ENCODE peak calls at places on chromosomes 7 and 10, in ten cellular contexts. One of them, this sample, is unnamed.

GRCh38 chr7:51160990-51161615 is 155.5 kb downstream of the COBL start:
- DNase-seq in NCI-H82: peak; percentile 89
- DNase-seq in NCI-H1436: peak; percentile 65
- DNase-seq in adrenal gland: peak; percentile 56
- DNase-seq in GM04504: peak; percentile 32
- DNase-seq in activated CD8-positive, alpha-beta memory T cell treated with anti-CD3 and anti-CD28 coated beads, Interleukin-2, amount 50 U/mL, for 48 hours: peak; percentile 72
- DNase-seq in ELF-1: peak; percentile 87
- DNase-seq in stimulated activated CD4-positive, alpha-beta T cell treated with anti-CD3 and anti-CD28 coated beads, Interleukin-2, amount 100 ng/mL, for 48 hours: peak; percentile 57
- DNase-seq in stimulated activated CD8-positive, alpha-beta memory T cell treated with anti-CD3 and anti-CD28 coated beads, Interleukin-4, amount 100 ng/mL, for 1 hour: peak; percentile 21
- DNase-seq in activated CD4-positive, alpha-beta T cell treated with anti-CD3 and anti-CD28 coated beads for 36 hours: peak; percentile 70
- DNase-seq in this sample: peak; percentile 84

GRCh38 chr10:98391065-98391464 is 23.9 kb downstream of the PYROXD2 start:
- DNase-seq in NCI-H82: no peak
- DNase-seq in NCI-H1436: no peak
- DNase-seq in adrenal gland: no peak
- DNase-seq in GM04504: no peak
- DNase-seq in activated CD8-positive, alpha-beta memory T cell treated with anti-CD3 and anti-CD28 coated beads, Interleukin-2, amount 50 U/mL, for 48 hours: no peak
- DNase-seq in ELF-1: no peak
- DNase-seq in stimulated activated CD4-positive, alpha-beta T cell treated with anti-CD3 and anti-CD28 coated beads, Interleukin-2, amount 100 ng/mL, for 48 hours: no peak
- DNase-seq in stimulated activated CD8-positive, alpha-beta memory T cell treated with anti-CD3 and anti-CD28 coated beads, Interleukin-4, amount 100 ng/mL, for 1 hour: no peak
- DNase-seq in activated CD4-positive, alpha-beta T cell treated with anti-CD3 and anti-CD28 coated beads for 36 hours: peak; percentile 30
- DNase-seq in this sample: no peak

GRCh38 chr7:44974549-44974948 is 4.3 kb downstream of the MYO1G start:
- DNase-seq in NCI-H82: no peak
- DNase-seq in NCI-H1436: no peak
- DNase-seq in adrenal gland: no peak
- DNase-seq in GM04504: no peak
- DNase-seq in activated CD8-positive, alpha-beta memory T cell treated with anti-CD3 and anti-CD28 coated beads, Interleukin-2, amount 50 U/mL, for 48 hours: no peak
- DNase-seq in ELF-1: no peak
- DNase-seq in stimulated activated CD4-positive, alpha-beta T cell treated with anti-CD3 and anti-CD28 coated beads, Interleukin-2, amount 100 ng/mL, for 48 hours: no peak
- DNase-seq in stimulated activated CD8-positive, alpha-beta memory T cell treated with anti-CD3 and anti-CD28 coated beads, Interleukin-4, amount 100 ng/mL, for 1 hour: no peak
- DNase-seq in activated CD4-positive, alpha-beta T cell treated with anti-CD3 and anti-CD28 coated beads for 36 hours: peak; percentile 9
- DNase-seq in this sample: no peak

GRCh38 chr10:17744395-17744841 is 7.6 kb upstream of the TMEM236 start:
- DNase-seq in NCI-H82: no peak
- DNase-seq in NCI-H1436: no peak
- DNase-seq in adrenal gland: no peak
- DNase-seq in GM04504: no peak
- DNase-seq in activated CD8-positive, alpha-beta memory T cell treated with anti-CD3 and anti-CD28 coated beads, Interleukin-2, amount 50 U/mL, for 48 hours: no peak
- DNase-seq in ELF-1: no peak
- DNase-seq in stimulated activated CD4-positive, alpha-beta T cell treated with anti-CD3 and anti-CD28 coated beads, Interleukin-2, amount 100 ng/mL, for 48 hours: no peak
- DNase-seq in stimulated activated CD8-positive, alpha-beta memory T cell treated with anti-CD3 and anti-CD28 coated beads, Interleukin-4, amount 100 ng/mL, for 1 hour: no peak
- DNase-seq in activated CD4-positive, alpha-beta T cell treated with anti-CD3 and anti-CD28 coated beads for 36 hours: no peak
- DNase-seq in this sample: no peak

GRCh38 chr7:29435167-29435566 is 128.5 kb upstream of the PRR15 start:
- DNase-seq in NCI-H82: no peak
- DNase-seq in NCI-H1436: no peak
- DNase-seq in adrenal gland: no peak
- DNase-seq in GM04504: no peak
- DNase-seq in activated CD8-positive, alpha-beta memory T cell treated with anti-CD3 and anti-CD28 coated beads, Interleukin-2, amount 50 U/mL, for 48 hours: no peak
- DNase-seq in ELF-1: no peak
- DNase-seq in stimulated activated CD4-positive, alpha-beta T cell treated with anti-CD3 and anti-CD28 coated beads, Interleukin-2, amount 100 ng/mL, for 48 hours: no peak
- DNase-seq in stimulated activated CD8-positive, alpha-beta memory T cell treated with anti-CD3 and anti-CD28 coated beads, Interleukin-4, amount 100 ng/mL, for 1 hour: no peak
- DNase-seq in activated CD4-positive, alpha-beta T cell treated with anti-CD3 and anti-CD28 coated beads for 36 hours: no peak
- DNase-seq in this sample: no peak

GRCh38 chr7:16318989-16319915 is 102.1 kb downstream of the CRPPA start:
- DNase-seq in NCI-H82: peak; percentile 76
- DNase-seq in NCI-H1436: no peak
- DNase-seq in adrenal gland: no peak
- DNase-seq in GM04504: no peak
- DNase-seq in activated CD8-positive, alpha-beta memory T cell treated with anti-CD3 and anti-CD28 coated beads, Interleukin-2, amount 50 U/mL, for 48 hours: no peak
- DNase-seq in ELF-1: no peak
- DNase-seq in stimulated activated CD4-positive, alpha-beta T cell treated with anti-CD3 and anti-CD28 coated beads, Interleukin-2, amount 100 ng/mL, for 48 hours: no peak
- DNase-seq in stimulated activated CD8-positive, alpha-beta memory T cell treated with anti-CD3 and anti-CD28 coated beads, Interleukin-4, amount 100 ng/mL, for 1 hour: no peak
- DNase-seq in activated CD4-positive, alpha-beta T cell treated with anti-CD3 and anti-CD28 coated beads for 36 hours: no peak
- DNase-seq in this sample: no peak

GRCh38 chr10:133123050-133123745 is 35.5 kb downstream of the ADGRA1 start:
- DNase-seq in NCI-H82: no peak
- DNase-seq in NCI-H1436: no peak
- DNase-seq in adrenal gland: no peak
- DNase-seq in GM04504: no peak
- DNase-seq in activated CD8-positive, alpha-beta memory T cell treated with anti-CD3 and anti-CD28 coated beads, Interleukin-2, amount 50 U/mL, for 48 hours: no peak
- DNase-seq in ELF-1: no peak
- DNase-seq in stimulated activated CD4-positive, alpha-beta T cell treated with anti-CD3 and anti-CD28 coated beads, Interleukin-2, amount 100 ng/mL, for 48 hours: no peak
- DNase-seq in stimulated activated CD8-positive, alpha-beta memory T cell treated with anti-CD3 and anti-CD28 coated beads, Interleukin-4, amount 100 ng/mL, for 1 hour: no peak
- DNase-seq in activated CD4-positive, alpha-beta T cell treated with anti-CD3 and anti-CD28 coated beads for 36 hours: peak; percentile 69
- DNase-seq in this sample: no peak

GRCh38 chr7:6500691-6501090 is 50.6 kb downstream of the GRID2IP start:
- DNase-seq in NCI-H82: peak; percentile 44
- DNase-seq in NCI-H1436: no peak
- DNase-seq in adrenal gland: no peak
- DNase-seq in GM04504: no peak
- DNase-seq in activated CD8-positive, alpha-beta memory T cell treated with anti-CD3 and anti-CD28 coated beads, Interleukin-2, amount 50 U/mL, for 48 hours: no peak
- DNase-seq in ELF-1: no peak
- DNase-seq in stimulated activated CD4-positive, alpha-beta T cell treated with anti-CD3 and anti-CD28 coated beads, Interleukin-2, amount 100 ng/mL, for 48 hours: no peak
- DNase-seq in stimulated activated CD8-positive, alpha-beta memory T cell treated with anti-CD3 and anti-CD28 coated beads, Interleukin-4, amount 100 ng/mL, for 1 hour: no peak
- DNase-seq in activated CD4-positive, alpha-beta T cell treated with anti-CD3 and anti-CD28 coated beads for 36 hours: no peak
- DNase-seq in this sample: no peak

GRCh38 chr10:17216217-17216900 is 11.7 kb upstream of the VIM start:
- DNase-seq in NCI-H82: no peak
- DNase-seq in NCI-H1436: no peak
- DNase-seq in adrenal gland: no peak
- DNase-seq in GM04504: peak; percentile 95
- DNase-seq in activated CD8-positive, alpha-beta memory T cell treated with anti-CD3 and anti-CD28 coated beads, Interleukin-2, amount 50 U/mL, for 48 hours: no peak
- DNase-seq in ELF-1: no peak
- DNase-seq in stimulated activated CD4-positive, alpha-beta T cell treated with anti-CD3 and anti-CD28 coated beads, Interleukin-2, amount 100 ng/mL, for 48 hours: no peak
- DNase-seq in stimulated activated CD8-positive, alpha-beta memory T cell treated with anti-CD3 and anti-CD28 coated beads, Interleukin-4, amount 100 ng/mL, for 1 hour: no peak
- DNase-seq in activated CD4-positive, alpha-beta T cell treated with anti-CD3 and anti-CD28 coated beads for 36 hours: peak; percentile 48
- DNase-seq in this sample: peak; percentile 74

GRCh38 chr10:127908106-127908957 is 1.4 kb downstream of the PTPRE start:
- DNase-seq in NCI-H82: no peak
- DNase-seq in NCI-H1436: no peak
- DNase-seq in adrenal gland: peak; percentile 93
- DNase-seq in GM04504: peak; percentile 52
- DNase-seq in activated CD8-positive, alpha-beta memory T cell treated with anti-CD3 and anti-CD28 coated beads, Interleukin-2, amount 50 U/mL, for 48 hours: no peak
- DNase-seq in ELF-1: peak; percentile 31
- DNase-seq in stimulated activated CD4-positive, alpha-beta T cell treated with anti-CD3 and anti-CD28 coated beads, Interleukin-2, amount 100 ng/mL, for 48 hours: no peak
- DNase-seq in stimulated activated CD8-positive, alpha-beta memory T cell treated with anti-CD3 and anti-CD28 coated beads, Interleukin-4, amount 100 ng/mL, for 1 hour: no peak
- DNase-seq in activated CD4-positive, alpha-beta T cell treated with anti-CD3 and anti-CD28 coated beads for 36 hours: no peak
- DNase-seq in this sample: no peak

GRCh38 chr7:3029138-3029537 is 14.5 kb downstream of the CARD11 start:
- DNase-seq in NCI-H82: no peak
- DNase-seq in NCI-H1436: no peak
- DNase-seq in adrenal gland: no peak
- DNase-seq in GM04504: no peak
- DNase-seq in activated CD8-positive, alpha-beta memory T cell treated with anti-CD3 and anti-CD28 coated beads, Interleukin-2, amount 50 U/mL, for 48 hours: peak; percentile 48
- DNase-seq in ELF-1: peak; percentile 24
- DNase-seq in stimulated activated CD4-positive, alpha-beta T cell treated with anti-CD3 and anti-CD28 coated beads, Interleukin-2, amount 100 ng/mL, for 48 hours: no peak
- DNase-seq in stimulated activated CD8-positive, alpha-beta memory T cell treated with anti-CD3 and anti-CD28 coated beads, Interleukin-4, amount 100 ng/mL, for 1 hour: no peak
- DNase-seq in activated CD4-positive, alpha-beta T cell treated with anti-CD3 and anti-CD28 coated beads for 36 hours: no peak
- DNase-seq in this sample: peak; percentile 16

GRCh38 chr7:40922316-40922670 is 780.6 kb downstream of the INHBA start:
- DNase-seq in NCI-H82: no peak
- DNase-seq in NCI-H1436: no peak
- DNase-seq in adrenal gland: peak; percentile 41
- DNase-seq in GM04504: peak; percentile 84
- DNase-seq in activated CD8-positive, alpha-beta memory T cell treated with anti-CD3 and anti-CD28 coated beads, Interleukin-2, amount 50 U/mL, for 48 hours: no peak
- DNase-seq in ELF-1: no peak
- DNase-seq in stimulated activated CD4-positive, alpha-beta T cell treated with anti-CD3 and anti-CD28 coated beads, Interleukin-2, amount 100 ng/mL, for 48 hours: no peak
- DNase-seq in stimulated activated CD8-positive, alpha-beta memory T cell treated with anti-CD3 and anti-CD28 coated beads, Interleukin-4, amount 100 ng/mL, for 1 hour: no peak
- DNase-seq in activated CD4-positive, alpha-beta T cell treated with anti-CD3 and anti-CD28 coated beads for 36 hours: no peak
- DNase-seq in this sample: peak; percentile 47

GRCh38 chr10:100749309-100750217 is 4.2 kb downstream of the PAX2 start:
- DNase-seq in NCI-H82: no peak
- DNase-seq in NCI-H1436: no peak
- DNase-seq in adrenal gland: no peak
- DNase-seq in GM04504: no peak
- DNase-seq in activated CD8-positive, alpha-beta memory T cell treated with anti-CD3 and anti-CD28 coated beads, Interleukin-2, amount 50 U/mL, for 48 hours: no peak
- DNase-seq in ELF-1: peak; percentile 30
- DNase-seq in stimulated activated CD4-positive, alpha-beta T cell treated with anti-CD3 and anti-CD28 coated beads, Interleukin-2, amount 100 ng/mL, for 48 hours: no peak
- DNase-seq in stimulated activated CD8-positive, alpha-beta memory T cell treated with anti-CD3 and anti-CD28 coated beads, Interleukin-4, amount 100 ng/mL, for 1 hour: no peak
- DNase-seq in activated CD4-positive, alpha-beta T cell treated with anti-CD3 and anti-CD28 coated beads for 36 hours: no peak
- DNase-seq in this sample: no peak

GRCh38 chr7:148575640-148576411 is 14.7 kb upstream of the C7orf33 start:
- DNase-seq in NCI-H82: peak; percentile 77
- DNase-seq in NCI-H1436: peak; percentile 65
- DNase-seq in adrenal gland: peak; percentile 60
- DNase-seq in GM04504: peak; percentile 24
- DNase-seq in activated CD8-positive, alpha-beta memory T cell treated with anti-CD3 and anti-CD28 coated beads, Interleukin-2, amount 50 U/mL, for 48 hours: peak; percentile 84
- DNase-seq in ELF-1: peak; percentile 84
- DNase-seq in stimulated activated CD4-positive, alpha-beta T cell treated with anti-CD3 and anti-CD28 coated beads, Interleukin-2, amount 100 ng/mL, for 48 hours: peak; percentile 68
- DNase-seq in stimulated activated CD8-positive, alpha-beta memory T cell treated with anti-CD3 and anti-CD28 coated beads, Interleukin-4, amount 100 ng/mL, for 1 hour: peak; percentile 57
- DNase-seq in activated CD4-positive, alpha-beta T cell treated with anti-CD3 and anti-CD28 coated beads for 36 hours: peak; percentile 82
- DNase-seq in this sample: peak; percentile 76

GRCh38 chr10:61612451-61612850 is 50.3 kb upstream of the CABCOCO1 start:
- DNase-seq in NCI-H82: peak; percentile 7
- DNase-seq in NCI-H1436: no peak
- DNase-seq in adrenal gland: peak; percentile 9
- DNase-seq in GM04504: no peak
- DNase-seq in activated CD8-positive, alpha-beta memory T cell treated with anti-CD3 and anti-CD28 coated beads, Interleukin-2, amount 50 U/mL, for 48 hours: no peak
- DNase-seq in ELF-1: no peak
- DNase-seq in stimulated activated CD4-positive, alpha-beta T cell treated with anti-CD3 and anti-CD28 coated beads, Interleukin-2, amount 100 ng/mL, for 48 hours: no peak
- DNase-seq in stimulated activated CD8-positive, alpha-beta memory T cell treated with anti-CD3 and anti-CD28 coated beads, Interleukin-4, amount 100 ng/mL, for 1 hour: no peak
- DNase-seq in activated CD4-positive, alpha-beta T cell treated with anti-CD3 and anti-CD28 coated beads for 36 hours: no peak
- DNase-seq in this sample: no peak

GRCh38 chr7:25389489-25390106 is 161.3 kb upstream of the NPVF start:
- DNase-seq in NCI-H82: peak; percentile 76
- DNase-seq in NCI-H1436: peak; percentile 57
- DNase-seq in adrenal gland: peak; percentile 39
- DNase-seq in GM04504: peak; percentile 17
- DNase-seq in activated CD8-positive, alpha-beta memory T cell treated with anti-CD3 and anti-CD28 coated beads, Interleukin-2, amount 50 U/mL, for 48 hours: no peak
- DNase-seq in ELF-1: peak; percentile 27
- DNase-seq in stimulated activated CD4-positive, alpha-beta T cell treated with anti-CD3 and anti-CD28 coated beads, Interleukin-2, amount 100 ng/mL, for 48 hours: no peak
- DNase-seq in stimulated activated CD8-positive, alpha-beta memory T cell treated with anti-CD3 and anti-CD28 coated beads, Interleukin-4, amount 100 ng/mL, for 1 hour: no peak
- DNase-seq in activated CD4-positive, alpha-beta T cell treated with anti-CD3 and anti-CD28 coated beads for 36 hours: peak; percentile 19
- DNase-seq in this sample: peak; percentile 51

GRCh38 chr10:35058134-35058533 is 32.0 kb downstream of the CUL2 start:
- DNase-seq in NCI-H82: no peak
- DNase-seq in NCI-H1436: no peak
- DNase-seq in adrenal gland: no peak
- DNase-seq in GM04504: peak; percentile 69
- DNase-seq in activated CD8-positive, alpha-beta memory T cell treated with anti-CD3 and anti-CD28 coated beads, Interleukin-2, amount 50 U/mL, for 48 hours: no peak
- DNase-seq in ELF-1: peak; percentile 12
- DNase-seq in stimulated activated CD4-positive, alpha-beta T cell treated with anti-CD3 and anti-CD28 coated beads, Interleukin-2, amount 100 ng/mL, for 48 hours: no peak
- DNase-seq in stimulated activated CD8-positive, alpha-beta memory T cell treated with anti-CD3 and anti-CD28 coated beads, Interleukin-4, amount 100 ng/mL, for 1 hour: no peak
- DNase-seq in activated CD4-positive, alpha-beta T cell treated with anti-CD3 and anti-CD28 coated beads for 36 hours: no peak
- DNase-seq in this sample: no peak

GRCh38 chr7:117118579-117119180 is 165.4 kb downstream of the ST7 start:
- DNase-seq in NCI-H82: no peak
- DNase-seq in NCI-H1436: no peak
- DNase-seq in adrenal gland: no peak
- DNase-seq in GM04504: no peak
- DNase-seq in activated CD8-positive, alpha-beta memory T cell treated with anti-CD3 and anti-CD28 coated beads, Interleukin-2, amount 50 U/mL, for 48 hours: no peak
- DNase-seq in ELF-1: no peak
- DNase-seq in stimulated activated CD4-positive, alpha-beta T cell treated with anti-CD3 and anti-CD28 coated beads, Interleukin-2, amount 100 ng/mL, for 48 hours: no peak
- DNase-seq in stimulated activated CD8-positive, alpha-beta memory T cell treated with anti-CD3 and anti-CD28 coated beads, Interleukin-4, amount 100 ng/mL, for 1 hour: no peak
- DNase-seq in activated CD4-positive, alpha-beta T cell treated with anti-CD3 and anti-CD28 coated beads for 36 hours: no peak
- DNase-seq in this sample: peak; percentile 29

GRCh38 chr10:18737236-18737635 is 78.0 kb downstream of the ARL5B start:
- DNase-seq in NCI-H82: no peak
- DNase-seq in NCI-H1436: no peak
- DNase-seq in adrenal gland: no peak
- DNase-seq in GM04504: peak; percentile 53
- DNase-seq in activated CD8-positive, alpha-beta memory T cell treated with anti-CD3 and anti-CD28 coated beads, Interleukin-2, amount 50 U/mL, for 48 hours: no peak
- DNase-seq in ELF-1: no peak
- DNase-seq in stimulated activated CD4-positive, alpha-beta T cell treated with anti-CD3 and anti-CD28 coated beads, Interleukin-2, amount 100 ng/mL, for 48 hours: no peak
- DNase-seq in stimulated activated CD8-positive, alpha-beta memory T cell treated with anti-CD3 and anti-CD28 coated beads, Interleukin-4, amount 100 ng/mL, for 1 hour: no peak
- DNase-seq in activated CD4-positive, alpha-beta T cell treated with anti-CD3 and anti-CD28 coated beads for 36 hours: no peak
- DNase-seq in this sample: no peak

GRCh38 chr7:112437038-112437437 is 13.2 kb upstream of the IFRD1 start:
- DNase-seq in NCI-H82: no peak
- DNase-seq in NCI-H1436: no peak
- DNase-seq in adrenal gland: no peak
- DNase-seq in GM04504: no peak
- DNase-seq in activated CD8-positive, alpha-beta memory T cell treated with anti-CD3 and anti-CD28 coated beads, Interleukin-2, amount 50 U/mL, for 48 hours: no peak
- DNase-seq in ELF-1: no peak
- DNase-seq in stimulated activated CD4-positive, alpha-beta T cell treated with anti-CD3 and anti-CD28 coated beads, Interleukin-2, amount 100 ng/mL, for 48 hours: no peak
- DNase-seq in stimulated activated CD8-positive, alpha-beta memory T cell treated with anti-CD3 and anti-CD28 coated beads, Interleukin-4, amount 100 ng/mL, for 1 hour: no peak
- DNase-seq in activated CD4-positive, alpha-beta T cell treated with anti-CD3 and anti-CD28 coated beads for 36 hours: no peak
- DNase-seq in this sample: no peak

GRCh38 chr7:5396542-5396941 is 27.1 kb downstream of the TNRC18 start:
- DNase-seq in NCI-H82: peak; percentile 49
- DNase-seq in NCI-H1436: peak; percentile 40
- DNase-seq in adrenal gland: peak; percentile 29
- DNase-seq in GM04504: no peak
- DNase-seq in activated CD8-positive, alpha-beta memory T cell treated with anti-CD3 and anti-CD28 coated beads, Interleukin-2, amount 50 U/mL, for 48 hours: peak; percentile 75
- DNase-seq in ELF-1: no peak
- DNase-seq in stimulated activated CD4-positive, alpha-beta T cell treated with anti-CD3 and anti-CD28 coated beads, Interleukin-2, amount 100 ng/mL, for 48 hours: no peak
- DNase-seq in stimulated activated CD8-positive, alpha-beta memory T cell treated with anti-CD3 and anti-CD28 coated beads, Interleukin-4, amount 100 ng/mL, for 1 hour: peak; percentile 28
- DNase-seq in activated CD4-positive, alpha-beta T cell treated with anti-CD3 and anti-CD28 coated beads for 36 hours: peak; percentile 79
- DNase-seq in this sample: no peak

GRCh38 chr7:158407581-158408331 is 179.9 kb downstream of the PTPRN2 start:
- DNase-seq in NCI-H82: peak; percentile 46
- DNase-seq in NCI-H1436: peak; percentile 51
- DNase-seq in adrenal gland: no peak
- DNase-seq in GM04504: no peak
- DNase-seq in activated CD8-positive, alpha-beta memory T cell treated with anti-CD3 and anti-CD28 coated beads, Interleukin-2, amount 50 U/mL, for 48 hours: no peak
- DNase-seq in ELF-1: no peak
- DNase-seq in stimulated activated CD4-positive, alpha-beta T cell treated with anti-CD3 and anti-CD28 coated beads, Interleukin-2, amount 100 ng/mL, for 48 hours: no peak
- DNase-seq in stimulated activated CD8-positive, alpha-beta memory T cell treated with anti-CD3 and anti-CD28 coated beads, Interleukin-4, amount 100 ng/mL, for 1 hour: no peak
- DNase-seq in activated CD4-positive, alpha-beta T cell treated with anti-CD3 and anti-CD28 coated beads for 36 hours: no peak
- DNase-seq in this sample: peak; percentile 66

GRCh38 chr10:985361-985760 is 2.9 kb upstream of the GTPBP4 start:
- DNase-seq in NCI-H82: no peak
- DNase-seq in NCI-H1436: no peak
- DNase-seq in adrenal gland: no peak
- DNase-seq in GM04504: no peak
- DNase-seq in activated CD8-positive, alpha-beta memory T cell treated with anti-CD3 and anti-CD28 coated beads, Interleukin-2, amount 50 U/mL, for 48 hours: no peak
- DNase-seq in ELF-1: no peak
- DNase-seq in stimulated activated CD4-positive, alpha-beta T cell treated with anti-CD3 and anti-CD28 coated beads, Interleukin-2, amount 100 ng/mL, for 48 hours: no peak
- DNase-seq in stimulated activated CD8-positive, alpha-beta memory T cell treated with anti-CD3 and anti-CD28 coated beads, Interleukin-4, amount 100 ng/mL, for 1 hour: no peak
- DNase-seq in activated CD4-positive, alpha-beta T cell treated with anti-CD3 and anti-CD28 coated beads for 36 hours: no peak
- DNase-seq in this sample: no peak

GRCh38 chr7:148622887-148623585 is 32.5 kb downstream of the C7orf33 start:
- DNase-seq in NCI-H82: peak; percentile 97
- DNase-seq in NCI-H1436: no peak
- DNase-seq in adrenal gland: no peak
- DNase-seq in GM04504: no peak
- DNase-seq in activated CD8-positive, alpha-beta memory T cell treated with anti-CD3 and anti-CD28 coated beads, Interleukin-2, amount 50 U/mL, for 48 hours: no peak
- DNase-seq in ELF-1: peak; percentile 80
- DNase-seq in stimulated activated CD4-positive, alpha-beta T cell treated with anti-CD3 and anti-CD28 coated beads, Interleukin-2, amount 100 ng/mL, for 48 hours: no peak
- DNase-seq in stimulated activated CD8-positive, alpha-beta memory T cell treated with anti-CD3 and anti-CD28 coated beads, Interleukin-4, amount 100 ng/mL, for 1 hour: no peak
- DNase-seq in activated CD4-positive, alpha-beta T cell treated with anti-CD3 and anti-CD28 coated beads for 36 hours: no peak
- DNase-seq in this sample: peak; percentile 22

GRCh38 chr7:74502216-74502891 is 48.6 kb downstream of the GTF2IRD1 start:
- DNase-seq in NCI-H82: no peak
- DNase-seq in NCI-H1436: no peak
- DNase-seq in adrenal gland: peak; percentile 85
- DNase-seq in GM04504: no peak
- DNase-seq in activated CD8-positive, alpha-beta memory T cell treated with anti-CD3 and anti-CD28 coated beads, Interleukin-2, amount 50 U/mL, for 48 hours: no peak
- DNase-seq in ELF-1: no peak
- DNase-seq in stimulated activated CD4-positive, alpha-beta T cell treated with anti-CD3 and anti-CD28 coated beads, Interleukin-2, amount 100 ng/mL, for 48 hours: no peak
- DNase-seq in stimulated activated CD8-positive, alpha-beta memory T cell treated with anti-CD3 and anti-CD28 coated beads, Interleukin-4, amount 100 ng/mL, for 1 hour: no peak
- DNase-seq in activated CD4-positive, alpha-beta T cell treated with anti-CD3 and anti-CD28 coated beads for 36 hours: no peak
- DNase-seq in this sample: no peak

GRCh38 chr7:12643644-12644043 is 43.8 kb upstream of the ARL4A start:
- DNase-seq in NCI-H82: no peak
- DNase-seq in NCI-H1436: no peak
- DNase-seq in adrenal gland: no peak
- DNase-seq in GM04504: no peak
- DNase-seq in activated CD8-positive, alpha-beta memory T cell treated with anti-CD3 and anti-CD28 coated beads, Interleukin-2, amount 50 U/mL, for 48 hours: no peak
- DNase-seq in ELF-1: no peak
- DNase-seq in stimulated activated CD4-positive, alpha-beta T cell treated with anti-CD3 and anti-CD28 coated beads, Interleukin-2, amount 100 ng/mL, for 48 hours: no peak
- DNase-seq in stimulated activated CD8-positive, alpha-beta memory T cell treated with anti-CD3 and anti-CD28 coated beads, Interleukin-4, amount 100 ng/mL, for 1 hour: no peak
- DNase-seq in activated CD4-positive, alpha-beta T cell treated with anti-CD3 and anti-CD28 coated beads for 36 hours: no peak
- DNase-seq in this sample: no peak

GRCh38 chr10:71312840-71313789 is 5.9 kb upstream of the SLC29A3 start:
- DNase-seq in NCI-H82: peak; percentile 72
- DNase-seq in NCI-H1436: no peak
- DNase-seq in adrenal gland: peak; percentile 33
- DNase-seq in GM04504: peak; percentile 59
- DNase-seq in activated CD8-positive, alpha-beta memory T cell treated with anti-CD3 and anti-CD28 coated beads, Interleukin-2, amount 50 U/mL, for 48 hours: no peak
- DNase-seq in ELF-1: no peak
- DNase-seq in stimulated activated CD4-positive, alpha-beta T cell treated with anti-CD3 and anti-CD28 coated beads, Interleukin-2, amount 100 ng/mL, for 48 hours: no peak
- DNase-seq in stimulated activated CD8-positive, alpha-beta memory T cell treated with anti-CD3 and anti-CD28 coated beads, Interleukin-4, amount 100 ng/mL, for 1 hour: no peak
- DNase-seq in activated CD4-positive, alpha-beta T cell treated with anti-CD3 and anti-CD28 coated beads for 36 hours: no peak
- DNase-seq in this sample: no peak

GRCh38 chr7:47326220-47326619 is 255.7 kb downstream of the TNS3 start:
- DNase-seq in NCI-H82: peak; percentile 33
- DNase-seq in NCI-H1436: no peak
- DNase-seq in adrenal gland: no peak
- DNase-seq in GM04504: peak; percentile 37
- DNase-seq in activated CD8-positive, alpha-beta memory T cell treated with anti-CD3 and anti-CD28 coated beads, Interleukin-2, amount 50 U/mL, for 48 hours: no peak
- DNase-seq in ELF-1: no peak
- DNase-seq in stimulated activated CD4-positive, alpha-beta T cell treated with anti-CD3 and anti-CD28 coated beads, Interleukin-2, amount 100 ng/mL, for 48 hours: no peak
- DNase-seq in stimulated activated CD8-positive, alpha-beta memory T cell treated with anti-CD3 and anti-CD28 coated beads, Interleukin-4, amount 100 ng/mL, for 1 hour: no peak
- DNase-seq in activated CD4-positive, alpha-beta T cell treated with anti-CD3 and anti-CD28 coated beads for 36 hours: no peak
- DNase-seq in this sample: peak; percentile 73